ENCODE peak calls at places on chromosomes 7 and 10, in eight cellular contexts. K is ascending aorta, Y is ovary, R is uterus, U is NT2/D1, A is PC-9, Q is neural progenitor cell, E is heart right ventricle. W is an unnamed sample.

GRCh38 chr10:108616559-108617285 is 1306.6 kb downstream of the XPNPEP1 start:
- DNase-seq in K (no peak), Y (no peak), R (no peak), U (no peak), A (no peak), Q (no peak), E (no peak), W (no peak)

GRCh38 chr10:31215052-31215451 is 104.0 kb upstream of the ZEB1 start:
- DNase-seq in K (no peak), Y (no peak), R (no peak), U (no peak), A (no peak), Q (no peak), E (no peak), W (no peak)

GRCh38 chr10:131142446-131143380 is 168.8 kb downstream of the TCERG1L start:
- DNase-seq in K (no peak), Y (no peak), R (no peak), U (no peak), A (no peak), Q (no peak), E (no peak), W (no peak)

GRCh38 chr7:150801946-150802771 is 1.6 kb downstream of the TMEM176A start:
- DNase-seq in K (no peak), Y (no peak), R (no peak), U (no peak), A (no peak), Q (no peak), E (no peak), W (no peak)

GRCh38 chr10:88901610-88902327 is 21.7 kb downstream of the STAMBPL1 start:
- DNase-seq in K (no peak), Y (no peak), R (no peak), U (no peak), A (no peak), Q (no peak), E (no peak), W (peak; percentile 35)

GRCh38 chr7:50838675-50839377 is 56.1 kb upstream of the GRB10 start:
- DNase-seq in K (peak; percentile 92), Y (peak; percentile 34), R (peak; percentile 24), U (no peak), A (no peak), Q (no peak), E (peak; percentile 39), W (peak; percentile 64)

GRCh38 chr10:101354584-101355070 is 662 bp downstream of the BTRC start:
- DNase-seq in K (no peak), Y (no peak), R (no peak), U (no peak), A (no peak), Q (no peak), E (no peak), W (no peak)

GRCh38 chr7:2934211-2934731 is 90.2 kb upstream of the GNA12 start:
- DNase-seq in K (no peak), Y (peak; percentile 11), R (no peak), U (no peak), A (peak; percentile 63), Q (no peak), E (no peak), W (peak; percentile 78)

GRCh38 chr7:47143344-47143743 is 438.6 kb downstream of the TNS3 start:
- DNase-seq in K (no peak), Y (no peak), R (no peak), U (no peak), A (no peak), Q (no peak), E (no peak), W (peak; percentile 71)

GRCh38 chr10:89283988-89284475 is 17.8 kb upstream of the IFIT2 start:
- DNase-seq in K (peak; percentile 87), Y (peak; percentile 65), R (peak; percentile 81), U (no peak), A (no peak), Q (peak; percentile 21), E (peak; percentile 40), W (peak; percentile 74)

GRCh38 chr7:55568613-55569268 is 3.6 kb downstream of the VOPP1 start:
- DNase-seq in K (no peak), Y (no peak), R (no peak), U (no peak), A (no peak), Q (no peak), E (no peak), W (no peak)

GRCh38 chr7:98988641-98989040 is 110.3 kb downstream of the TRRAP start:
- DNase-seq in K (peak; percentile 33), Y (no peak), R (no peak), U (no peak), A (no peak), Q (no peak), E (no peak), W (no peak)

GRCh38 chr10:45076847-45077246 is 76.1 kb downstream of the ZNF22 start:
- DNase-seq in K (no peak), Y (no peak), R (no peak), U (no peak), A (no peak), Q (no peak), E (no peak), W (no peak)

GRCh38 chr10:119353438-119353837 is 146.1 kb downstream of the GRK5 start:
- DNase-seq in K (no peak), Y (no peak), R (no peak), U (no peak), A (no peak), Q (no peak), E (no peak), W (no peak)

GRCh38 chr7:87767827-87768226 is 108.3 kb downstream of the SLC25A40 start:
- DNase-seq in K (no peak), Y (no peak), R (no peak), U (no peak), A (no peak), Q (no peak), E (no peak), W (no peak)

GRCh38 chr7:87766827-87767226 is 109.3 kb downstream of the SLC25A40 start:
- DNase-seq in K (no peak), Y (no peak), R (no peak), U (no peak), A (no peak), Q (no peak), E (no peak), W (no peak)
- H3K36me3 ChIP-seq in K (no peaks in the 10 kb centered on the region), Y (no peaks in the 10 kb centered on the region), R (no peaks in the 10 kb centered on the region), U (no peaks in the 10 kb centered on the region), A (no peaks in the 10 kb centered on the region), Q (no peaks in the 10 kb centered on the region), E (no peaks in the 10 kb centered on the region), W (no peaks in the 10 kb centered on the region)

DNA sequence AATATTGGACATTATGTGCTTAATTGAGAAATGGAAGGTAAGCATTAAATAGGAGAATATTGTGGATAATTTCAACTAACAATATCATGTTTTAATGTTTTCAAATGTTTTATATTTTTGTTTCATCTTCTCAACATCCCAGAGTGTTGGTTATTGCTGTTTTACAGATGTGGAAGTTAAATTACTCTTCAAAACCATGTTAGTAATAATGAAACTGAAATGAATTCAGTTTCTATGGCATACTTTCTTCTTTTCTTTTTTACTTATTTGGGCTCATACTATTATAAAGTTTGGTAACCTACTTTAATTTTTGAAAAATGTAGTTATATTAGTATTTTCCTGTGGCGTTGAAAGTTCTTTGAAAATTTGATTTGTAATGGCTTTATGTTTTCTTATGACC is 4.2 kb downstream of the GLRX3 start:
- DNase-seq in K (no peak), Y (no peak), R (no peak), U (no peak), A (no peak), Q (no peak), E (no peak), W (no peak)
- H3K4me1 ChIP-seq in K (peaks cover 10% of the 10 kb centered on the region), Y (peaks cover 18% of the 10 kb centered on the region), R (peaks cover 13% of the 10 kb centered on the region), U (no peaks in the 10 kb centered on the region), A (no peaks in the 10 kb centered on the region), Q (peaks cover 9% of the 10 kb centered on the region), E (peaks cover 63% of the 10 kb centered on the region), W (peaks cover 19% of the 10 kb centered on the region)

GRCh38 chr7:76260171-76260703 is 42.2 kb upstream of the HSPB1 start:
- DNase-seq in K (no peak), Y (peak; percentile 42), R (no peak), U (peak; percentile 96), A (no peak), Q (peak; percentile 97), E (no peak), W (no peak)

GRCh38 chr7:76252020-76252419 is 50.3 kb downstream of the SRRM3 start:
- DNase-seq in K (no peak), Y (no peak), R (no peak), U (no peak), A (no peak), Q (no peak), E (no peak), W (no peak)

GRCh38 chr7:76257973-76258372 is 44.5 kb upstream of the HSPB1 start:
- DNase-seq in K (no peak), Y (no peak), R (no peak), U (no peak), A (no peak), Q (peak; percentile 28), E (no peak), W (no peak)

GRCh38 chr7:76259124-76260086 is 43.1 kb upstream of the HSPB1 start:
- DNase-seq in K (no peak), Y (no peak), R (no peak), U (no peak), A (no peak), Q (peak; percentile 76), E (no peak), W (no peak)

DNA sequence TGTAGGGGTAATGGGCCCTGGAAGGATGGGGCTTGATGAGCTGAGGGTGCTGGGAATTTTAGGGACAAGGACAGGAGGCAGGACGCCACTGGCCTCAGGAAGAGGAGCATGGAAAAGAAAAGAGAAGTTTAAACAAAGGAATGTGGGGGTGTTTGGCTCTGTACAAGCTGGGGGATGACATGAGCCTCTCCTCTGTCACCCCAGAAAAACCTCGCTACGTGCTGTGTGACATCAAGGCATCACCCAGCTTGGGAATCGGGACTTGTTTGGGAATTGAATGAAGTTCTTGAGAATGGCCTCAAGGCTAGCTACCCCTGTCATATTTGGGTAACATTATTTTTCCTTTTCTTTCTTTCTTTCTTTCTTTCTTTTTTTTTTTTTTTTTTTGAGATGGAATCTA is 47.7 kb upstream of the HSPB1 start:
- DNase-seq in K (no peak), Y (no peak), R (no peak), U (no peak), A (no peak), Q (no peak), E (no peak), W (no peak)
- H3K36me3 ChIP-seq in K (no peaks in the 10 kb centered on the region), Y (no peaks in the 10 kb centered on the region), R (no peaks in the 10 kb centered on the region), U (peaks cover 3% of the 10 kb centered on the region), A (no peaks in the 10 kb centered on the region), Q (no peaks in the 10 kb centered on the region), E (no peaks in the 10 kb centered on the region), W (no peaks in the 10 kb centered on the region)

GRCh38 chr7:92763636-92764423 is 72.5 kb downstream of the CDK6 start:
- DNase-seq in K (no peak), Y (no peak), R (no peak), U (peak; percentile 94), A (peak; percentile 74), Q (peak; percentile 64), E (no peak), W (peak; percentile 74)

GRCh38 chr7:92766461-92767003 is 69.8 kb downstream of the CDK6 start:
- DNase-seq in K (no peak), Y (no peak), R (no peak), U (no peak), A (no peak), Q (no peak), E (no peak), W (peak; percentile 58)

GRCh38 chr7:92761391-92762098 is 74.8 kb downstream of the CDK6 start:
- DNase-seq in K (no peak), Y (no peak), R (no peak), U (no peak), A (no peak), Q (no peak), E (no peak), W (no peak)

GRCh38 chr7:92765725-92766124 is 70.6 kb downstream of the CDK6 start:
- DNase-seq in K (no peak), Y (no peak), R (no peak), U (no peak), A (peak; percentile 72), Q (no peak), E (no peak), W (peak; percentile 75)

GRCh38 chr7:92762853-92763252 is 73.5 kb downstream of the CDK6 start:
- DNase-seq in K (no peak), Y (no peak), R (no peak), U (no peak), A (no peak), Q (no peak), E (no peak), W (no peak)
- H3K4me1 ChIP-seq in K (peaks cover 10% of the 10 kb centered on the region), Y (no peaks in the 10 kb centered on the region), R (peaks cover 5% of the 10 kb centered on the region), U (peaks cover 1% of the 10 kb centered on the region), A (peaks cover 57% of the 10 kb centered on the region), Q (peaks cover 30% of the 10 kb centered on the region), E (peaks cover 27% of the 10 kb centered on the region), W (peaks cover 67% of the 10 kb centered on the region)

W was measured in SJSA1.